ENCODE peak calls at places on chromosomes 16 and 17, in six cellular contexts. One of them, this sample, is unnamed.

GRCh38 chr17:82528484-82529265 is 9.1 kb downstream of the FOXK2 start:
- DNase-seq in fibroblast of villous mesenchyme: peak
- DNase-seq in heart left ventricle: peak
- DNase-seq in thoracic aorta: peak
- DNase-seq in transverse colon: peak
- DNase-seq in fibroblast of the aortic adventitia: no peak
- DNase-seq in this sample: no peak

GRCh38 chr16:31052131-31052530 is 18.8 kb downstream of the STX4 start:
- DNase-seq in fibroblast of villous mesenchyme: peak
- DNase-seq in heart left ventricle: no peak
- DNase-seq in thoracic aorta: no peak
- DNase-seq in transverse colon: peak
- DNase-seq in fibroblast of the aortic adventitia: peak
- DNase-seq in this sample: no peak

GRCh38 chr16:16062023-16062932 is 112.9 kb downstream of the ABCC1 start:
- DNase-seq in fibroblast of villous mesenchyme: peak
- DNase-seq in heart left ventricle: no peak
- DNase-seq in thoracic aorta: no peak
- DNase-seq in transverse colon: peak
- DNase-seq in fibroblast of the aortic adventitia: no peak
- DNase-seq in this sample: peak

GRCh38 chr17:34781571-34782108 is 179.6 kb downstream of the CCT6B start:
- DNase-seq in fibroblast of villous mesenchyme: no peak
- DNase-seq in heart left ventricle: no peak
- DNase-seq in thoracic aorta: no peak
- DNase-seq in transverse colon: no peak
- DNase-seq in fibroblast of the aortic adventitia: no peak
- DNase-seq in this sample: no peak

GRCh38 chr17:40310882-40311391 is 2.0 kb downstream of the RARA start:
- DNase-seq in fibroblast of villous mesenchyme: no peak
- DNase-seq in heart left ventricle: peak
- DNase-seq in thoracic aorta: no peak
- DNase-seq in transverse colon: no peak
- DNase-seq in fibroblast of the aortic adventitia: no peak
- DNase-seq in this sample: no peak

GRCh38 chr16:74651841-74652240 is 14.8 kb downstream of the RFWD3 start:
- DNase-seq in fibroblast of villous mesenchyme: no peak
- DNase-seq in heart left ventricle: no peak
- DNase-seq in thoracic aorta: no peak
- DNase-seq in transverse colon: no peak
- DNase-seq in fibroblast of the aortic adventitia: no peak
- DNase-seq in this sample: no peak

GRCh38 chr16:86700396-86700945 is 122.1 kb downstream of the FOXL1 start:
- DNase-seq in fibroblast of villous mesenchyme: no peak
- DNase-seq in heart left ventricle: no peak
- DNase-seq in thoracic aorta: no peak
- DNase-seq in transverse colon: no peak
- DNase-seq in fibroblast of the aortic adventitia: no peak
- DNase-seq in this sample: no peak

GRCh38 chr17:65436871-65437270 is 124.6 kb downstream of the AXIN2 start:
- DNase-seq in fibroblast of villous mesenchyme: no peak
- DNase-seq in heart left ventricle: no peak
- DNase-seq in thoracic aorta: no peak
- DNase-seq in transverse colon: no peak
- DNase-seq in fibroblast of the aortic adventitia: no peak
- DNase-seq in this sample: no peak

GRCh38 chr16:12095275-12096161 is 119.0 kb downstream of the SNX29 start:
- DNase-seq in fibroblast of villous mesenchyme: peak
- DNase-seq in heart left ventricle: peak
- DNase-seq in thoracic aorta: no peak
- DNase-seq in transverse colon: peak
- DNase-seq in fibroblast of the aortic adventitia: peak
- DNase-seq in this sample: peak

GRCh38 chr16:10156111-10156510 is 26.1 kb downstream of the GRIN2A start:
- DNase-seq in fibroblast of villous mesenchyme: peak
- DNase-seq in heart left ventricle: no peak
- DNase-seq in thoracic aorta: no peak
- DNase-seq in transverse colon: no peak
- DNase-seq in fibroblast of the aortic adventitia: no peak
- DNase-seq in this sample: no peak

GRCh38 chr17:6853764-6854442 is 22.4 kb upstream of the TEKT1 start:
- DNase-seq in fibroblast of villous mesenchyme: no peak
- DNase-seq in heart left ventricle: no peak
- DNase-seq in thoracic aorta: no peak
- DNase-seq in transverse colon: no peak
- DNase-seq in fibroblast of the aortic adventitia: no peak
- DNase-seq in this sample: no peak

GRCh38 chr16:23836404-23837291 is 865 bp downstream of the PRKCB start:
- DNase-seq in fibroblast of villous mesenchyme: no peak
- DNase-seq in heart left ventricle: no peak
- DNase-seq in thoracic aorta: no peak
- DNase-seq in transverse colon: peak
- DNase-seq in fibroblast of the aortic adventitia: no peak
- DNase-seq in this sample: peak

GRCh38 chr16:52547001-52547833 is at the start of gene TOX3:
- DNase-seq in fibroblast of villous mesenchyme: no peak
- DNase-seq in heart left ventricle: no peak
- DNase-seq in thoracic aorta: no peak
- DNase-seq in transverse colon: peak
- DNase-seq in fibroblast of the aortic adventitia: no peak
- DNase-seq in this sample: no peak

GRCh38 chr17:64531955-64532371 is 25.2 kb downstream of the CEP95 start:
- DNase-seq in fibroblast of villous mesenchyme: no peak
- DNase-seq in heart left ventricle: no peak
- DNase-seq in thoracic aorta: no peak
- DNase-seq in transverse colon: no peak
- DNase-seq in fibroblast of the aortic adventitia: peak
- DNase-seq in this sample: no peak

GRCh38 chr16:69371564-69371963 is 14.2 kb downstream of the TERF2 start:
- DNase-seq in fibroblast of villous mesenchyme: no peak
- DNase-seq in heart left ventricle: no peak
- DNase-seq in thoracic aorta: no peak
- DNase-seq in transverse colon: no peak
- DNase-seq in fibroblast of the aortic adventitia: no peak
- DNase-seq in this sample: no peak

GRCh38 chr17:49708515-49709161 is 874 bp upstream of the SLC35B1 start:
- DNase-seq in fibroblast of villous mesenchyme: no peak
- DNase-seq in heart left ventricle: no peak
- DNase-seq in thoracic aorta: no peak
- DNase-seq in transverse colon: no peak
- DNase-seq in fibroblast of the aortic adventitia: peak
- DNase-seq in this sample: no peak

GRCh38 chr16:16960785-16961184 is 510.0 kb downstream of the XYLT1 start:
- DNase-seq in fibroblast of villous mesenchyme: no peak
- DNase-seq in heart left ventricle: no peak
- DNase-seq in thoracic aorta: no peak
- DNase-seq in transverse colon: no peak
- DNase-seq in fibroblast of the aortic adventitia: no peak
- DNase-seq in this sample: no peak

GRCh38 chr17:38454528-38454927 is 26.3 kb downstream of the ARHGAP23 start:
- DNase-seq in fibroblast of villous mesenchyme: peak
- DNase-seq in heart left ventricle: peak
- DNase-seq in thoracic aorta: peak
- DNase-seq in transverse colon: peak
- DNase-seq in fibroblast of the aortic adventitia: peak
- DNase-seq in this sample: no peak

GRCh38 chr16:17301593-17302135 is 169.1 kb downstream of the XYLT1 start:
- DNase-seq in fibroblast of villous mesenchyme: no peak
- DNase-seq in heart left ventricle: no peak
- DNase-seq in thoracic aorta: no peak
- DNase-seq in transverse colon: peak
- DNase-seq in fibroblast of the aortic adventitia: no peak
- DNase-seq in this sample: no peak

GRCh38 chr16:23917621-23918020 is 81.8 kb downstream of the PRKCB start:
- DNase-seq in fibroblast of villous mesenchyme: no peak
- DNase-seq in heart left ventricle: no peak
- DNase-seq in thoracic aorta: no peak
- DNase-seq in transverse colon: no peak
- DNase-seq in fibroblast of the aortic adventitia: no peak
- DNase-seq in this sample: no peak

GRCh38 chr17:17044846-17045561 is 2.7 kb downstream of the MPRIP start:
- DNase-seq in fibroblast of villous mesenchyme: peak
- DNase-seq in heart left ventricle: peak
- DNase-seq in thoracic aorta: no peak
- DNase-seq in transverse colon: no peak
- DNase-seq in fibroblast of the aortic adventitia: peak
- DNase-seq in this sample: no peak

GRCh38 chr16:75148311-75149195 is at the start of gene ZFP1:
- DNase-seq in fibroblast of villous mesenchyme: peak
- DNase-seq in heart left ventricle: peak
- DNase-seq in thoracic aorta: peak
- DNase-seq in transverse colon: peak
- DNase-seq in fibroblast of the aortic adventitia: peak
- DNase-seq in this sample: peak

DNA sequence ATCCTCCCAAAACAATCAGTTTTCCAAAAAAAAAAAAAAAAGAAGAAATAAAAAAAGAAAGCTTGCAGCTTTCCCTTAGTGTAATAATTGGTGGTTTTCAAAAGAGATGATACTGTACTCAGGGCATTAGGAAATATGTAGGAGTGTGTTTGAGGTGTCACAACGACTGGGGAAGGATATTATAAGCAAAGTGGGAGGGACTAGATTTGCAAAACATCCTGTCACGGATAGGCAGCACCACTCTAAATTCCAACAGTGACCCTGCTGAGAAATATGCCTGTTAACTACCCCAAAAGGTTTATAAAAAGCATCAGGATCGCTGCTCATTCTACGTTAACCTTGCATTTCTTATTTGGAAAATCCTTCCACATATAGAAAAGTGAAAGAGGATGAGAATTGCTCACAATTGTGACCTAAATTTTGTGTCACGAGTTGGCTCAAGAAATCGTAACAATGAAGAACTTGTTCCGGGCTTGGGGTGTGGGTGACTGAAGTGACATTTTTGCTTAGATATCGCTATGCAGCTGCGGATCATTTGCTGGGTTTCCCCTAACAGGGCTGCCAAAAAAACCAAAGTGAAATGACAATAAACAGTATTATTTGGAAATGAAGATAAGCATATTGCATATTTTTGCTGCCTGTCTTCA is 51.6 kb downstream of the N4BP1 start:
- DNase-seq in fibroblast of villous mesenchyme: peak
- DNase-seq in heart left ventricle: no peak
- DNase-seq in thoracic aorta: no peak
- DNase-seq in transverse colon: no peak
- DNase-seq in fibroblast of the aortic adventitia: peak
- DNase-seq in this sample: no peak
- H3K4me3 ChIP-seq in fibroblast of villous mesenchyme: peak
- H3K4me3 ChIP-seq in heart left ventricle: peak
- H3K4me3 ChIP-seq in thoracic aorta: peak
- H3K4me3 ChIP-seq in transverse colon: no peak
- H3K4me3 ChIP-seq in fibroblast of the aortic adventitia: no peak
- H3K4me3 ChIP-seq in this sample: no peak

GRCh38 chr17:76354317-76354729 is 607 bp upstream of the PRPSAP1 start:
- DNase-seq in fibroblast of villous mesenchyme: no peak
- DNase-seq in heart left ventricle: no peak
- DNase-seq in thoracic aorta: no peak
- DNase-seq in transverse colon: no peak
- DNase-seq in fibroblast of the aortic adventitia: no peak
- DNase-seq in this sample: no peak

GRCh38 chr17:76353599-76354316 is at the start of gene PRPSAP1:
- DNase-seq in fibroblast of villous mesenchyme: peak
- DNase-seq in heart left ventricle: peak
- DNase-seq in thoracic aorta: peak
- DNase-seq in transverse colon: peak
- DNase-seq in fibroblast of the aortic adventitia: peak
- DNase-seq in this sample: peak

GRCh38 chr17:76356803-76357456 is 3.2 kb upstream of the PRPSAP1 start:
- DNase-seq in fibroblast of villous mesenchyme: no peak
- DNase-seq in heart left ventricle: no peak
- DNase-seq in thoracic aorta: no peak
- DNase-seq in transverse colon: peak
- DNase-seq in fibroblast of the aortic adventitia: no peak
- DNase-seq in this sample: no peak

GRCh38 chr17:76353004-76353598 is 615 bp downstream of the PRPSAP1 start:
- DNase-seq in fibroblast of villous mesenchyme: peak
- DNase-seq in heart left ventricle: peak
- DNase-seq in thoracic aorta: no peak
- DNase-seq in transverse colon: peak
- DNase-seq in fibroblast of the aortic adventitia: no peak
- DNase-seq in this sample: peak

GRCh38 chr17:76354747-76355310 is 1.1 kb upstream of the PRPSAP1 start:
- DNase-seq in fibroblast of villous mesenchyme: no peak
- DNase-seq in heart left ventricle: no peak
- DNase-seq in thoracic aorta: no peak
- DNase-seq in transverse colon: no peak
- DNase-seq in fibroblast of the aortic adventitia: no peak
- DNase-seq in this sample: no peak
- H3K4me3 ChIP-seq in fibroblast of villous mesenchyme: no peak
- H3K4me3 ChIP-seq in heart left ventricle: peak
- H3K4me3 ChIP-seq in thoracic aorta: peak
- H3K4me3 ChIP-seq in transverse colon: peak
- H3K4me3 ChIP-seq in fibroblast of the aortic adventitia: no peak
- H3K4me3 ChIP-seq in this sample: no peak

GRCh38 chr17:72604518-72604917 is 483.7 kb downstream of the SOX9 start:
- DNase-seq in fibroblast of villous mesenchyme: no peak
- DNase-seq in heart left ventricle: no peak
- DNase-seq in thoracic aorta: no peak
- DNase-seq in transverse colon: no peak
- DNase-seq in fibroblast of the aortic adventitia: no peak
- DNase-seq in this sample: no peak

GRCh38 chr17:72600934-72601333 is 480.1 kb downstream of the SOX9 start:
- DNase-seq in fibroblast of villous mesenchyme: no peak
- DNase-seq in heart left ventricle: no peak
- DNase-seq in thoracic aorta: no peak
- DNase-seq in transverse colon: no peak
- DNase-seq in fibroblast of the aortic adventitia: peak
- DNase-seq in this sample: no peak

GRCh38 chr17:72605543-72605942 is 484.7 kb downstream of the SOX9 start:
- DNase-seq in fibroblast of villous mesenchyme: no peak
- DNase-seq in heart left ventricle: no peak
- DNase-seq in thoracic aorta: no peak
- DNase-seq in transverse colon: no peak
- DNase-seq in fibroblast of the aortic adventitia: no peak
- DNase-seq in this sample: no peak

GRCh38 chr17:72602517-72603345 is 481.9 kb downstream of the SOX9 start:
- DNase-seq in fibroblast of villous mesenchyme: no peak
- DNase-seq in heart left ventricle: no peak
- DNase-seq in thoracic aorta: no peak
- DNase-seq in transverse colon: peak
- DNase-seq in fibroblast of the aortic adventitia: peak
- DNase-seq in this sample: no peak

GRCh38 chr17:72603346-72604242 is 482.8 kb downstream of the SOX9 start:
- DNase-seq in fibroblast of villous mesenchyme: no peak
- DNase-seq in heart left ventricle: no peak
- DNase-seq in thoracic aorta: no peak
- DNase-seq in transverse colon: no peak
- DNase-seq in fibroblast of the aortic adventitia: no peak
- DNase-seq in this sample: no peak
- H3K4me3 ChIP-seq in fibroblast of villous mesenchyme: no peak
- H3K4me3 ChIP-seq in heart left ventricle: no peak
- H3K4me3 ChIP-seq in thoracic aorta: no peak
- H3K4me3 ChIP-seq in transverse colon: no peak
- H3K4me3 ChIP-seq in fibroblast of the aortic adventitia: no peak
- H3K4me3 ChIP-seq in this sample: no peak

DNA sequence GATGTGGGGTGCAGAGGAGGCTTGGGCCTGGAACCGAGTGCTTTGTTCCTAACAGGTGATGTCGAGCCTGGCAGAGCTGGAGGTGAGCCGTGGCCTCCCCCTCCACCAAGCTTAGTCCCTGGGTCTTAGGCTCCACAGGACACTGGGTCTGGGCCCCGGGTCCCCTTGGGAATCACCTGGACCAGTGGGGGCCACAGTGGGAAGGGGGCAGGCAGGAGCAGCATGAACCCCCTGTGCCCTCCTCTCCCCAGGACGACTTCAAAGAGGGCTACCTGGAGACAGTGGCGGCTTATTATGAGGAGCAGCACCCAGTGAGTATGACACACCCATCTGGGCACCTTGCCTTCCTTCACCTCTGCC is 2.5 kb downstream of the IL32 start:
- DNase-seq in fibroblast of villous mesenchyme: no peak
- DNase-seq in heart left ventricle: no peak
- DNase-seq in thoracic aorta: no peak
- DNase-seq in transverse colon: no peak
- DNase-seq in fibroblast of the aortic adventitia: no peak
- DNase-seq in this sample: no peak
- H3K4me3 ChIP-seq in fibroblast of villous mesenchyme: no peak
- H3K4me3 ChIP-seq in heart left ventricle: no peak
- H3K4me3 ChIP-seq in thoracic aorta: peak
- H3K4me3 ChIP-seq in transverse colon: no peak
- H3K4me3 ChIP-seq in fibroblast of the aortic adventitia: no peak
- H3K4me3 ChIP-seq in this sample: peak